ENCODE peak calls at places on chromosomes 6 and 20, in four cellular contexts. K is EH, I is GM23248, B is ACHN. D is an unnamed sample.

GRCh38 chr6:9168669-9169068 is 733.3 kb upstream of the SLC35B3 start:
- DNase-seq in K (no peak), I (no peak), B (no peak), D (no peak)

GRCh38 chr6:52881996-52882841 is 27.3 kb downstream of the GSTA3 start:
- DNase-seq in K (peak), I (peak), B (peak), D (peak)

GRCh38 chr20:34022154-34022842 is 28.6 kb downstream of the RALY start:
- DNase-seq in K (peak), I (peak), B (peak), D (peak)

GRCh38 chr6:6881438-6882267 is 226.1 kb upstream of the RREB1 start:
- DNase-seq in K (no peak), I (no peak), B (no peak), D (no peak)

GRCh38 chr6:168043193-168043847 is 35.7 kb downstream of the FRMD1 start:
- DNase-seq in K (no peak), I (no peak), B (no peak), D (no peak)

GRCh38 chr20:36093025-36093803 is 61.3 kb upstream of the EPB41L1 start:
- DNase-seq in K (peak), I (peak), B (peak), D (peak)

GRCh38 chr6:31096656-31097055 is 15.7 kb downstream of the C6orf15 start:
- DNase-seq in K (no peak), I (no peak), B (no peak), D (no peak)

GRCh38 chr20:63134201-63134612 is 81.7 kb downstream of the YTHDF1 start:
- DNase-seq in K (no peak), I (no peak), B (no peak), D (no peak)

GRCh38 chr20:35739294-35740163 is 2.5 kb downstream of the RBM39 start:
- DNase-seq in K (peak), I (peak), B (peak), D (no peak)

GRCh38 chr6:137641474-137642077 is 147.4 kb upstream of the OLIG3 start:
- DNase-seq in K (peak), I (peak), B (peak), D (peak)

GRCh38 chr6:163626073-163626867 is 211.8 kb downstream of the QKI start:
- DNase-seq in K (peak), I (peak), B (no peak), D (no peak)

GRCh38 chr20:2402271-2402980 is 21.7 kb downstream of the TGM6 start:
- DNase-seq in K (peak), I (peak), B (peak), D (peak)

GRCh38 chr6:27593200-27593818 is 120.4 kb upstream of the ZNF184 start:
- DNase-seq in K (no peak), I (no peak), B (no peak), D (no peak)

GRCh38 chr20:64245746-64246595 is 9.6 kb upstream of the PCMTD2 start:
- DNase-seq in K (no peak), I (no peak), B (no peak), D (no peak)

GRCh38 chr6:11258260-11259237 is 26.1 kb upstream of the NEDD9 start:
- DNase-seq in K (peak), I (no peak), B (no peak), D (no peak)

D was measured in NCI-H345.